ENCODE peak calls at places on chromosomes 11 and 22, in nine cellular contexts. F, R, D, Q, G, O, U, J and A are unnamed samples.

GRCh38 chr11:64720167-64720566 is 2.8 kb downstream of the NRXN2 start:
- DNase-seq in F (no peak), R (no peak), D (peak), Q (peak), G (no peak), O (no peak), U (no peak), J (no peak), A (no peak)

GRCh38 chr11:64456509-64457320 is 97.8 kb downstream of the RPS6KA4 start:
- DNase-seq in F (no peak), R (no peak), D (no peak), Q (no peak), G (no peak), O (no peak), U (no peak), J (no peak), A (no peak)

GRCh38 chr22:20117656-20118571 is 888 bp upstream of the TRMT2A start:
- DNase-seq in F (peak), R (no peak), D (no peak), Q (peak), G (no peak), O (peak), U (no peak), J (peak), A (no peak)

GRCh38 chr11:37072538-37072937 is 474.5 kb upstream of the RAG2 start:
- DNase-seq in F (no peak), R (no peak), D (no peak), Q (no peak), G (no peak), O (no peak), U (no peak), J (no peak), A (no peak)

GRCh38 chr11:74318241-74318932 is 6.9 kb upstream of the P4HA3 start:
- DNase-seq in F (no peak), R (no peak), D (no peak), Q (no peak), G (no peak), O (no peak), U (no peak), J (no peak), A (no peak)

GRCh38 chr11:124801014-124801413 is 808 bp upstream of the MSANTD2 start:
- DNase-seq in F (no peak), R (no peak), D (no peak), Q (no peak), G (no peak), O (no peak), U (no peak), J (no peak), A (no peak)

GRCh38 chr22:38163844-38164577 is 17.6 kb downstream of the PLA2G6 start:
- DNase-seq in F (no peak), R (no peak), D (no peak), Q (no peak), G (no peak), O (no peak), U (no peak), J (no peak), A (no peak)

GRCh38 chr22:50009251-50009650 is 3.3 kb downstream of the IL17REL start:
- DNase-seq in F (no peak), R (no peak), D (no peak), Q (peak), G (no peak), O (peak), U (no peak), J (no peak), A (no peak)

GRCh38 chr11:130475426-130476053 is 27.1 kb downstream of the ADAMTS15 start:
- DNase-seq in F (no peak), R (no peak), D (no peak), Q (no peak), G (peak), O (no peak), U (peak), J (no peak), A (no peak)

GRCh38 chr11:125380756-125381445 is 115.2 kb downstream of the FEZ1 start:
- DNase-seq in F (no peak), R (no peak), D (no peak), Q (no peak), G (no peak), O (no peak), U (no peak), J (no peak), A (no peak)

GRCh38 chr11:86983071-86983488 is 27.9 kb upstream of the FZD4 start:
- DNase-seq in F (no peak), R (peak), D (peak), Q (peak), G (peak), O (no peak), U (no peak), J (no peak), A (no peak)

GRCh38 chr11:12657981-12658380 is 16.2 kb upstream of the TEAD1 start:
- DNase-seq in F (no peak), R (no peak), D (no peak), Q (no peak), G (no peak), O (no peak), U (no peak), J (no peak), A (no peak)

GRCh38 chr22:19287076-19287724 is 4.3 kb downstream of the CLTCL1 start:
- DNase-seq in F (no peak), R (no peak), D (peak), Q (no peak), G (no peak), O (no peak), U (peak), J (no peak), A (no peak)

GRCh38 chr11:67534070-67534679 is 10.9 kb upstream of the CABP2 start:
- DNase-seq in F (peak), R (no peak), D (no peak), Q (no peak), G (no peak), O (no peak), U (no peak), J (no peak), A (no peak)

GRCh38 chr11:123407124-123407995 is 22.7 kb upstream of the GRAMD1B start:
- DNase-seq in F (peak), R (peak), D (no peak), Q (no peak), G (peak), O (peak), U (no peak), J (peak), A (no peak)

GRCh38 chr22:40348025-40348658 is 1.8 kb downstream of the ADSL start:
- DNase-seq in F (peak), R (no peak), D (no peak), Q (no peak), G (peak), O (peak), U (no peak), J (peak), A (no peak)

GRCh38 chr22:20268350-20269012 is 363 bp upstream of the RTN4R start:
- DNase-seq in F (peak), R (peak), D (no peak), Q (peak), G (peak), O (peak), U (no peak), J (peak), A (peak)

GRCh38 chr11:111344032-111344431 is 35.0 kb downstream of the POU2AF1 start:
- DNase-seq in F (peak), R (peak), D (no peak), Q (no peak), G (peak), O (peak), U (peak), J (no peak), A (no peak)

GRCh38 chr11:59551651-59552521 is 40.5 kb downstream of the OR4D9 start:
- DNase-seq in F (peak), R (no peak), D (no peak), Q (no peak), G (peak), O (no peak), U (no peak), J (peak), A (no peak)

GRCh38 chr22:30561402-30562154 is 12.9 kb downstream of the GAL3ST1 start:
- DNase-seq in F (peak), R (no peak), D (no peak), Q (no peak), G (no peak), O (no peak), U (no peak), J (no peak), A (no peak)

GRCh38 chr11:12526789-12527188 is 147.4 kb upstream of the TEAD1 start:
- DNase-seq in F (no peak), R (no peak), D (no peak), Q (no peak), G (no peak), O (no peak), U (no peak), J (no peak), A (no peak)

GRCh38 chr11:69470793-69471192 is 10.7 kb upstream of the LINC01488 start:
- DNase-seq in F (no peak), R (no peak), D (no peak), Q (peak), G (no peak), O (no peak), U (no peak), J (no peak), A (no peak)

GRCh38 chr11:17979770-17980371 is 33.0 kb downstream of the SERGEF start:
- DNase-seq in F (peak), R (no peak), D (no peak), Q (no peak), G (peak), O (no peak), U (no peak), J (no peak), A (no peak)

GRCh38 chr22:48391171-48391711 is 1436.4 kb downstream of the BRD1 start:
- DNase-seq in F (peak), R (no peak), D (peak), Q (no peak), G (no peak), O (no peak), U (peak), J (no peak), A (no peak)

GRCh38 chr11:92211576-92212167 is 12.9 kb upstream of the FAT3 start:
- DNase-seq in F (peak), R (no peak), D (no peak), Q (no peak), G (no peak), O (no peak), U (no peak), J (peak), A (peak)

GRCh38 chr11:29019960-29020683 is 911.9 kb downstream of the METTL15 start:
- DNase-seq in F (peak), R (no peak), D (no peak), Q (no peak), G (no peak), O (no peak), U (no peak), J (no peak), A (no peak)

GRCh38 chr11:28401446-28401845 is 293.3 kb downstream of the METTL15 start:
- DNase-seq in F (no peak), R (no peak), D (no peak), Q (no peak), G (no peak), O (no peak), U (no peak), J (no peak), A (no peak)

GRCh38 chr11:74470526-74470925 is 3.2 kb upstream of the KCNE3 start:
- DNase-seq in F (no peak), R (no peak), D (no peak), Q (no peak), G (no peak), O (no peak), U (no peak), J (no peak), A (no peak)

GRCh38 chr11:126917531-126918204 is 82.9 kb downstream of the KIRREL3 start:
- DNase-seq in F (peak), R (no peak), D (no peak), Q (no peak), G (no peak), O (no peak), U (no peak), J (no peak), A (no peak)

GRCh38 chr11:119347242-119347641 is 737 bp upstream of the MFRP start:
- DNase-seq in F (no peak), R (no peak), D (no peak), Q (no peak), G (no peak), O (no peak), U (no peak), J (no peak), A (no peak)
- H3K27ac ChIP-seq in F (no peak), R (no peak), D (no peak), Q (no peak), G (no peak), O (no peak), U (no peak), J (no peak), A (no peak)

GRCh38 chr11:47143322-47143721 is 33.4 kb downstream of the ARFGAP2 start:
- DNase-seq in F (peak), R (no peak), D (no peak), Q (no peak), G (peak), O (no peak), U (no peak), J (peak), A (no peak)
- H3K27ac ChIP-seq in F (no peak), R (peak), D (no peak), Q (no peak), G (no peak), O (peak), U (no peak), J (no peak), A (peak)

GRCh38 chr22:41524809-41525449 is 19.3 kb downstream of the POLR3H start:
- DNase-seq in F (peak), R (no peak), D (no peak), Q (no peak), G (no peak), O (peak), U (no peak), J (no peak), A (no peak)

GRCh38 chr22:41523464-41524221 is 20.6 kb downstream of the POLR3H start:
- DNase-seq in F (peak), R (no peak), D (no peak), Q (no peak), G (no peak), O (no peak), U (no peak), J (peak), A (no peak)

GRCh38 chr22:41525450-41526225 is 18.6 kb downstream of the POLR3H start:
- DNase-seq in F (no peak), R (no peak), D (no peak), Q (no peak), G (no peak), O (no peak), U (no peak), J (no peak), A (no peak)

GRCh38 chr22:41522813-41523212 is 21.5 kb downstream of the POLR3H start:
- DNase-seq in F (no peak), R (no peak), D (no peak), Q (no peak), G (no peak), O (no peak), U (no peak), J (no peak), A (no peak)

GRCh38 chr22:41524283-41524682 is 20.0 kb downstream of the POLR3H start:
- DNase-seq in F (no peak), R (peak), D (no peak), Q (peak), G (peak), O (peak), U (peak), J (peak), A (peak)
- H3K27ac ChIP-seq in F (no peak), R (peak), D (no peak), Q (peak), G (peak), O (peak), U (peak), J (peak), A (peak)

GRCh38 chr11:96056581-96056980 is 132.7 kb upstream of the MTMR2 start:
- DNase-seq in F (no peak), R (no peak), D (no peak), Q (no peak), G (no peak), O (no peak), U (no peak), J (no peak), A (no peak)
- H3K27ac ChIP-seq in F (no peak), R (no peak), D (no peak), Q (no peak), G (no peak), O (no peak), U (peak), J (no peak), A (no peak)

GRCh38 chr11:77075425-77075905 is 8.7 kb downstream of the CAPN5 start:
- DNase-seq in F (no peak), R (no peak), D (no peak), Q (no peak), G (no peak), O (peak), U (no peak), J (no peak), A (no peak)
- H3K27ac ChIP-seq in F (no peak), R (no peak), D (no peak), Q (no peak), G (peak), O (peak), U (no peak), J (no peak), A (no peak)